ENCODE peak calls at places on chromosomes 13 and 19, in four cellular contexts. T is lung microvascular endothelial cell, M is NCI-H510A treated with DMSO at 0.1 percent for 48 hours, V is foreskin fibroblast. I is an unnamed sample.

GRCh38 chr19:18338471-18339001 is 1.9 kb upstream of the PGPEP1 start:
- DNase-seq in M (no peak), T (no peak), V (no peak), I (no peak)

GRCh38 chr13:43232866-43233265 is 209.5 kb downstream of the DNAJC15 start:
- DNase-seq in M (no peak), V (peak), T (peak), I (no peak)

GRCh38 chr13:113920173-113920572 is 53.7 kb downstream of the C13orf46 start:
- DNase-seq in M (no peak), T (no peak), V (no peak), I (no peak)

GRCh38 chr19:55406869-55407624 is 541 bp downstream of the UBE2S start:
- DNase-seq in T (peak), V (no peak), M (no peak), I (no peak)

GRCh38 chr19:46546194-46546896 is 50.7 kb upstream of the PNMA8B start:
- DNase-seq in V (peak), M (peak), T (peak), I (no peak)

GRCh38 chr19:38596057-38596981 is 21.4 kb downstream of the MAP4K1 start:
- DNase-seq in V (no peak), M (no peak), T (peak), I (peak)

GRCh38 chr13:114009590-114010400 is 35.9 kb upstream of the C13orf46 start:
- DNase-seq in M (no peak), V (no peak), T (no peak), I (no peak)

GRCh38 chr13:44274838-44275237 is 98.8 kb upstream of the SERP2 start:
- DNase-seq in V (no peak), T (peak), M (no peak), I (no peak)

GRCh38 chr13:51047434-51048165 is 63.5 kb downstream of the C13orf42 start:
- DNase-seq in V (no peak), M (no peak), T (no peak), I (no peak)

GRCh38 chr19:50949792-50950320 is 3.0 kb downstream of the KLK5 start:
- DNase-seq in T (no peak), V (no peak), M (no peak), I (no peak)

GRCh38 chr19:5141278-5141925 is 172.5 kb downstream of the KDM4B start:
- DNase-seq in M (no peak), T (no peak), V (no peak), I (no peak)

GRCh38 chr19:2122982-2123381 is 26.3 kb downstream of the IZUMO4 start:
- DNase-seq in V (no peak), M (no peak), T (no peak), I (no peak)

GRCh38 chr13:35923347-35923746 is 207.8 kb downstream of the DCLK1 start:
- DNase-seq in V (peak), M (no peak), T (peak), I (no peak)

GRCh38 chr19:10346509-10346908 is 7.1 kb upstream of the ICAM3 start:
- DNase-seq in T (no peak), M (no peak), V (no peak), I (no peak)

GRCh38 chr19:16824658-16825311 is 4.4 kb upstream of the SIN3B start:
- DNase-seq in M (no peak), T (no peak), V (no peak), I (no peak)

GRCh38 chr19:4227771-4228170 is 1.6 kb upstream of the EBI3 start:
- DNase-seq in V (no peak), T (no peak), M (no peak), I (no peak)

GRCh38 chr13:73273737-73274136 is 214.9 kb downstream of the KLF5 start:
- DNase-seq in V (peak), M (no peak), T (no peak), I (no peak)